ENCODE peak calls at places on chromosomes 1 and 21, in nine cellular contexts. N, H, M, Z, S, Q, J, A and B are unnamed samples.

GRCh38 chr1:9145714-9146113 is 16.8 kb upstream of the GPR157 start:
- DNase-seq in N (no peak), H (no peak), M (no peak), Z (no peak), S (no peak), Q (no peak), J (no peak), A (no peak), B (no peak)

GRCh38 chr1:47871799-47872353 is 125.3 kb downstream of the TRABD2B start:
- DNase-seq in N (no peak), H (peak), M (no peak), Z (no peak), S (no peak), Q (peak), J (no peak), A (no peak), B (no peak)

GRCh38 chr1:165434264-165434663 is 10.7 kb downstream of the RXRG start:
- DNase-seq in N (no peak), H (no peak), M (no peak), Z (no peak), S (no peak), Q (no peak), J (no peak), A (no peak), B (no peak)

GRCh38 chr1:10734900-10735602 is 61.4 kb downstream of the CASZ1 start:
- DNase-seq in N (no peak), H (no peak), M (no peak), Z (no peak), S (no peak), Q (no peak), J (no peak), A (no peak), B (no peak)

GRCh38 chr21:39637971-39638628 is 25.4 kb downstream of the B3GALT5 start:
- DNase-seq in N (no peak), H (no peak), M (no peak), Z (no peak), S (no peak), Q (no peak), J (no peak), A (no peak), B (no peak)

GRCh38 chr1:46432781-46433327 is 38.7 kb downstream of the FAAH start:
- DNase-seq in N (no peak), H (no peak), M (no peak), Z (no peak), S (no peak), Q (no peak), J (no peak), A (no peak), B (no peak)

GRCh38 chr1:101366513-101367215 is 129.8 kb downstream of the S1PR1 start:
- DNase-seq in N (no peak), H (no peak), M (no peak), Z (no peak), S (no peak), Q (no peak), J (no peak), A (no peak), B (no peak)

GRCh38 chr21:38965241-38965640 is 159.5 kb downstream of the ETS2 start:
- DNase-seq in N (no peak), H (no peak), M (no peak), Z (no peak), S (no peak), Q (no peak), J (no peak), A (no peak), B (no peak)

GRCh38 chr1:58035523-58035922 is 511.0 kb downstream of the OMA1 start:
- DNase-seq in N (no peak), H (no peak), M (no peak), Z (no peak), S (no peak), Q (no peak), J (no peak), A (no peak), B (no peak)

GRCh38 chr1:84442256-84442655 is 36.8 kb upstream of the RPF1 start:
- DNase-seq in N (no peak), H (peak), M (no peak), Z (no peak), S (no peak), Q (peak), J (no peak), A (peak), B (peak)

GRCh38 chr1:202165267-202165941 is 5.0 kb upstream of the PTPN7 start:
- DNase-seq in N (no peak), H (no peak), M (no peak), Z (no peak), S (no peak), Q (no peak), J (no peak), A (no peak), B (no peak)